ENCODE peak calls at places on chromosomes 1 and 21, in four cellular contexts. One of them, this sample, is unnamed.

GRCh38 chr1:16181887-16182719 is 26.2 kb upstream of the EPHA2 start:
- DNase-seq in H7: peak; percentile 91
- DNase-seq in BE2C: no peak
- DNase-seq in uterus: peak; percentile 96
- DNase-seq in this sample: peak; percentile 89

GRCh38 chr1:48817505-48818114 is 40.9 kb upstream of the BEND5 start:
- DNase-seq in H7: peak; percentile 52
- DNase-seq in uterus: peak; percentile 17
- DNase-seq in BE2C: peak; percentile 71
- DNase-seq in this sample: peak; percentile 46

GRCh38 chr1:19405195-19405760 is 80.1 kb downstream of the CAPZB start:
- DNase-seq in uterus: no peak
- DNase-seq in H7: no peak
- DNase-seq in BE2C: peak; percentile 28
- DNase-seq in this sample: peak; percentile 28

GRCh38 chr1:180376253-180376652 is 126.1 kb downstream of the ACBD6 start:
- DNase-seq in BE2C: no peak
- DNase-seq in uterus: no peak
- DNase-seq in H7: no peak
- DNase-seq in this sample: no peak

GRCh38 chr1:244092293-244093264 is 41.5 kb downstream of the ZBTB18 start:
- DNase-seq in H7: no peak
- DNase-seq in BE2C: no peak
- DNase-seq in uterus: no peak
- DNase-seq in this sample: no peak

GRCh38 chr1:232308616-232309015 is 321.3 kb downstream of the SIPA1L2 start:
- DNase-seq in BE2C: no peak
- DNase-seq in H7: no peak
- DNase-seq in uterus: no peak
- DNase-seq in this sample: no peak

GRCh38 chr1:175757381-175758015 is 14.1 kb upstream of the TNR start:
- DNase-seq in H7: peak; percentile 86
- DNase-seq in uterus: no peak
- DNase-seq in BE2C: peak; percentile 60
- DNase-seq in this sample: peak; percentile 17

GRCh38 chr1:22142315-22143064 is 407 bp downstream of the WNT4 start:
- DNase-seq in H7: peak; percentile 89
- DNase-seq in uterus: no peak
- DNase-seq in BE2C: peak; percentile 25
- DNase-seq in this sample: no peak

GRCh38 chr21:33042812-33043211 is 17.1 kb downstream of the OLIG2 start:
- DNase-seq in uterus: no peak
- DNase-seq in H7: no peak
- DNase-seq in BE2C: no peak
- DNase-seq in this sample: peak; percentile 50

GRCh38 chr1:228833911-228834631 is 98.8 kb downstream of the RHOU start:
- DNase-seq in H7: peak; percentile 41
- DNase-seq in BE2C: no peak
- DNase-seq in uterus: no peak
- DNase-seq in this sample: no peak

GRCh38 chr1:20037877-20038276 is 32.1 kb upstream of the PLA2G5 start:
- DNase-seq in uterus: no peak
- DNase-seq in BE2C: no peak
- DNase-seq in H7: no peak
- DNase-seq in this sample: no peak

GRCh38 chr1:234875953-234876814 is 252.5 kb downstream of the TOMM20 start:
- DNase-seq in H7: peak; percentile 43
- DNase-seq in BE2C: no peak
- DNase-seq in uterus: no peak
- DNase-seq in this sample: no peak

GRCh38 chr1:109516872-109517271 is 7.3 kb upstream of the AMIGO1 start:
- DNase-seq in H7: no peak
- DNase-seq in uterus: no peak
- DNase-seq in BE2C: no peak
- DNase-seq in this sample: peak; percentile 94

GRCh38 chr1:9180077-9180819 is 51.3 kb upstream of the GPR157 start:
- DNase-seq in uterus: no peak
- DNase-seq in BE2C: no peak
- DNase-seq in H7: no peak
- DNase-seq in this sample: no peak

GRCh38 chr1:11470912-11471311 is 8.0 kb upstream of the DISP3 start:
- DNase-seq in uterus: no peak
- DNase-seq in BE2C: no peak
- DNase-seq in H7: no peak
- DNase-seq in this sample: no peak

GRCh38 chr1:85357817-85358216 is 81.4 kb upstream of the BCL10 start:
- DNase-seq in uterus: no peak
- DNase-seq in BE2C: no peak
- DNase-seq in H7: no peak
- DNase-seq in this sample: no peak

GRCh38 chr1:54404939-54405880 is 984 bp downstream of the SSBP3 start:
- DNase-seq in uterus: no peak
- DNase-seq in BE2C: peak; percentile 20
- DNase-seq in H7: peak; percentile 72
- DNase-seq in this sample: peak; percentile 62

GRCh38 chr1:193558491-193559028 is 372.1 kb upstream of the B3GALT2 start:
- DNase-seq in uterus: peak; percentile 15
- DNase-seq in H7: no peak
- DNase-seq in BE2C: no peak
- DNase-seq in this sample: peak; percentile 5

GRCh38 chr1:244050835-244051444 is at the start of gene ZBTB18:
- DNase-seq in H7: peak; percentile 66
- DNase-seq in uterus: no peak
- DNase-seq in BE2C: peak; percentile 80
- DNase-seq in this sample: peak; percentile 85

GRCh38 chr1:247417786-247418185 is 1.8 kb downstream of the NLRP3 start:
- DNase-seq in BE2C: no peak
- DNase-seq in uterus: no peak
- DNase-seq in H7: no peak
- DNase-seq in this sample: no peak

GRCh38 chr1:108729481-108729880 is 16.8 kb downstream of the FNDC7 start:
- DNase-seq in uterus: no peak
- DNase-seq in H7: no peak
- DNase-seq in BE2C: no peak
- DNase-seq in this sample: no peak

GRCh38 chr1:217333939-217334338 is 297.0 kb downstream of the GPATCH2 start:
- DNase-seq in H7: peak; percentile 73
- DNase-seq in BE2C: peak; percentile 52
- DNase-seq in uterus: no peak
- DNase-seq in this sample: peak; percentile 41

GRCh38 chr1:218735436-218735835 is 390.3 kb downstream of the TGFB2 start:
- DNase-seq in BE2C: no peak
- DNase-seq in H7: no peak
- DNase-seq in uterus: peak; percentile 33
- DNase-seq in this sample: no peak

GRCh38 chr1:14296795-14297194 is 301.7 kb upstream of the KAZN start:
- DNase-seq in uterus: no peak
- DNase-seq in BE2C: no peak
- DNase-seq in H7: no peak
- DNase-seq in this sample: peak; percentile 16

GRCh38 chr1:176096015-176096414 is 111.1 kb downstream of the COP1 start:
- DNase-seq in uterus: no peak
- DNase-seq in BE2C: no peak
- DNase-seq in H7: no peak
- DNase-seq in this sample: no peak

GRCh38 chr1:32863516-32864245 is 7.0 kb downstream of the FNDC5 start:
- DNase-seq in H7: no peak
- DNase-seq in BE2C: no peak
- DNase-seq in uterus: no peak
- DNase-seq in this sample: no peak

GRCh38 chr1:222583079-222583478 is 6.7 kb downstream of the TAF1A start:
- DNase-seq in uterus: no peak
- DNase-seq in BE2C: no peak
- DNase-seq in H7: no peak
- DNase-seq in this sample: no peak
- H3K36me3 ChIP-seq in uterus: no peaks in the 10 kb centered on the region
- H3K36me3 ChIP-seq in BE2C: peaks cover 22% of the 10 kb centered on the region
- H3K36me3 ChIP-seq in H7: peaks cover 6% of the 10 kb centered on the region
- H3K36me3 ChIP-seq in this sample: peaks cover 76% of the 10 kb centered on the region

DNA sequence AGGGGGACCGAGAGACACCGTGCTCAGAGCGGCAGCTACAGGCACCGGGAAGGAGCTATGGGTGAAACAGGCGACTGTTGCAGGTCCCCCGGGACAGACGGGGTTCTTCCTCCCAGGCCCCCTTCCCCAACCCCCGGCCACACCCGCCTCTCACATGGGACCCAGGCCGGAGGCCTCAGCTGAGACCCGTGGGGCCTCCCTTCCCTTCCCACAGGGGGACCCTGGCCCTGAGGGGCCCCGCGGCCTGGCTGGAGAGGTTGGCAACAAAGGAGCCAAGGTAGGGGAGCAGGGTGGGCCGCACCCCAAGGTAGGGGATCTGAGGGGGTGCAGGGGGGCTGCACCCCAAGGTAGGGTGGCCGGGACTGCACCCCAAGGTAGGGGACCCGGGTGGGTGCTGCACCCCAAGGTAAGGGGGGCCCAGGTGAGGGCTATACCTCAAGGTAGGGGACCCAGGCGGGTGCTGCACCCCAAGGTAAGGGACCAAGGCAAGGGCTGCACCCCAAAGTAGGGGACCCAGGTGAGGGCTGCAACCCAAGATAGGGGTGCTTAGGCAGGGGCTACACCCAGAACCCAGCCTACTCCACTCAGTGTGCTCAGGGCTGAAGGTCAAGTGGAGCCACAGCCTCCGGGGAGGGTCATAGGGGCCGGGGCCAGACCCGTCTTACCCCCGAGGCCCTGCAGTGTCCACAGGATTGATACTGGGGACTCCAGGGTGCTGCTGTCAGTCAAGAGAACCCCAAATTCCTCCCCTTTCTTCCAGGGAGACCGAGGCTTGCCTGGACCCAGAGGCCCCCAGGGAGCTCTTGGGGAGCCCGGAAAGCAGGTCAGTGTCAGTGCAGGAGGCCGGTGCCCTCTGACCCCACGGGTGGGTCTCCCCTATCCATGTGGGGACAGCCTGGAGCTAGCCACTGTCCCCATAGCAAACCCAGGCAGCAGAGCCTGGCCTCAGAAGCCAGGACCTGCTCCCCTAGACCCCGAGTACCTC is 22.7 kb downstream of the COL6A2 start:
- DNase-seq in BE2C: peak; percentile 11
- DNase-seq in uterus: peak; percentile 13
- DNase-seq in H7: peak; percentile 53
- DNase-seq in this sample: no peak
- H3K36me3 ChIP-seq in BE2C: no peaks in the 10 kb centered on the region
- H3K36me3 ChIP-seq in uterus: no peaks in the 10 kb centered on the region
- H3K36me3 ChIP-seq in H7: peaks cover 5% of the 10 kb centered on the region
- H3K36me3 ChIP-seq in this sample: no peaks in the 10 kb centered on the region

GRCh38 chr21:46245213-46245915 is 16.8 kb upstream of the LSS start:
- DNase-seq in BE2C: no peak
- DNase-seq in uterus: no peak
- DNase-seq in H7: no peak
- DNase-seq in this sample: no peak
- H3K36me3 ChIP-seq in BE2C: peaks cover 92% of the 10 kb centered on the region
- H3K36me3 ChIP-seq in uterus: no peaks in the 10 kb centered on the region
- H3K36me3 ChIP-seq in H7: peaks cover 58% of the 10 kb centered on the region
- H3K36me3 ChIP-seq in this sample: peaks cover 88% of the 10 kb centered on the region

GRCh38 chr1:2407166-2407990 is 5.0 kb downstream of the PEX10 start:
- DNase-seq in uterus: no peak
- DNase-seq in H7: no peak
- DNase-seq in BE2C: no peak
- DNase-seq in this sample: no peak
- H3K36me3 ChIP-seq in uterus: no peaks in the 10 kb centered on the region
- H3K36me3 ChIP-seq in H7: peaks cover 19% of the 10 kb centered on the region
- H3K36me3 ChIP-seq in BE2C: peaks cover 4% of the 10 kb centered on the region
- H3K36me3 ChIP-seq in this sample: peaks cover 40% of the 10 kb centered on the region

DNA sequence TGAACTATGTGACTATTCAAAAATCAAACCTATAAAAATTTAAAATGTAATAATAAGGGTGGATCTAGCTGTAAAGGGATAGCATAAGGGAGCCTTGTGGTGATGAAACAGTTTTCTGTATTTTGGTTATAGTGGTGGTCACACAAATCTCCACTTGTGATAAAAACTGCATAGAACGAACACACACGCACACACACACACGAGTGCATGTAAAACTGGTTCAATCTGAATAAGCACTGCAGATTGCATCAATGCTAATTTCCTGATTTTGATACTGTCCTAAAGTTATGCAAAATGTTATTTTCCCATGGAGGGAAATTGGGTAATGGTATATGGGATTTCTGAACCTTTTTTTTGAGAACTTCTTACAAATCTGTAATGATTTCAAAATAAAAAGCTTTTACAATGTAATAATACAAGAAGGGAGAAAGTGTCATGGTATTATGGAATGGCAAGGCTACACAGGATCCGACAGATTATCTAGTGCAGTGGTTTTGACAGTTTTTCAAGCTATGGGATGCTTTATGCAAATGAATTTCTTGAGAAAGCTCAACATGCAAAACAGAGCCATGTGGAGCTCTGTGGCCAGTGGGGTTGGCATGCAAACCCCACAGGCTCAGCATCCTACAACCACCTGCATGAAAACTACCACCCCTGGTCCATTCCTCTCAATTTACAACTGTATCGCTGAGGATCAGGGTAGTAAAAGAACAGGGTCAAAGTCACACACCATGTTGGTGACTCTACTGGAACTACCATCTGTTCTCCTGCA is 18.9 kb downstream of the SLC41A1 start:
- DNase-seq in uterus: no peak
- DNase-seq in H7: no peak
- DNase-seq in BE2C: no peak
- DNase-seq in this sample: no peak
- H3K36me3 ChIP-seq in uterus: no peaks in the 10 kb centered on the region
- H3K36me3 ChIP-seq in H7: peaks cover 26% of the 10 kb centered on the region
- H3K36me3 ChIP-seq in BE2C: no peaks in the 10 kb centered on the region
- H3K36me3 ChIP-seq in this sample: peaks cover 41% of the 10 kb centered on the region

GRCh38 chr21:41568606-41569385 is 60.8 kb upstream of the TMPRSS2 start:
- DNase-seq in H7: no peak
- DNase-seq in uterus: no peak
- DNase-seq in BE2C: no peak
- DNase-seq in this sample: no peak
- H3K36me3 ChIP-seq in H7: no peaks in the 10 kb centered on the region
- H3K36me3 ChIP-seq in uterus: no peaks in the 10 kb centered on the region
- H3K36me3 ChIP-seq in BE2C: no peaks in the 10 kb centered on the region
- H3K36me3 ChIP-seq in this sample: no peaks in the 10 kb centered on the region

GRCh38 chr1:230237805-230238204 is 170.8 kb downstream of the GALNT2 start:
- DNase-seq in BE2C: no peak
- DNase-seq in H7: no peak
- DNase-seq in uterus: no peak
- DNase-seq in this sample: no peak

GRCh38 chr1:230236301-230236700 is 169.3 kb downstream of the GALNT2 start:
- DNase-seq in H7: no peak
- DNase-seq in BE2C: no peak
- DNase-seq in uterus: no peak
- DNase-seq in this sample: no peak

GRCh38 chr1:230233786-230234185 is 166.7 kb downstream of the GALNT2 start:
- DNase-seq in uterus: no peak
- DNase-seq in H7: no peak
- DNase-seq in BE2C: no peak
- DNase-seq in this sample: no peak

GRCh38 chr1:230236951-230237350 is 169.9 kb downstream of the GALNT2 start:
- DNase-seq in H7: no peak
- DNase-seq in BE2C: no peak
- DNase-seq in uterus: no peak
- DNase-seq in this sample: no peak

DNA sequence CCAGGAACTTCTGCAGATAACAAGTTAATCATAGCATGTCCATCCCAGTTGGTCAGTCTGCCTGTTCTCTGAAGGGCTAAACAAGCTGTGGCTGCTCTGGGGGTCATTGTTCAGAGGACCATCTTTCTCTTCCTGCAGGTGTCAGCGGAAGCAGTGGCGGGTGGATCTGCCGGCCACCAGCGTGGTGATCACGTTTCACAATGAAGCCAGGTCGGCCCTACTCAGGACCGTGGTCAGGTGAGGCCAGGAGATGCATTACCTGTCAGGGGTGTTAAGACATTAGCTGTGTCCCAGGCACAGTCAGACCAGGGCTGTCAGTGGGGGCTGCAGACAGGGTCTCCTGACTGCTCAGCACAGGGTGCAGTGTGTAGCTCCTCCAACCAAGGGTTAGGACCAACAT is 168.8 kb downstream of the GALNT2 start:
- DNase-seq in H7: no peak
- DNase-seq in uterus: no peak
- DNase-seq in BE2C: no peak
- DNase-seq in this sample: no peak
- H3K36me3 ChIP-seq in H7: no peaks in the 10 kb centered on the region
- H3K36me3 ChIP-seq in uterus: no peaks in the 10 kb centered on the region
- H3K36me3 ChIP-seq in BE2C: peaks cover 9% of the 10 kb centered on the region
- H3K36me3 ChIP-seq in this sample: peaks cover 3% of the 10 kb centered on the region